ENCODE peak calls at places on chromosome 20, in seven cellular contexts. O is heart left ventricle, F is epithelial cell of esophagus, I is cardiac fibroblast, P is RWPE1, M is right lobe of liver, N is lung. E is an unnamed sample.

GRCh38 chr20:25543068-25543467 is 42.3 kb downstream of the NINL start:
- DNase-seq in F (peak; percentile 36), N (no peak), I (peak; percentile 41), P (no peak), O (no peak), M (no peak), E (no peak)

GRCh38 chr20:58878399-58878798 is 25.9 kb downstream of the GNAS start:
- DNase-seq in M (no peak), P (no peak), F (no peak), I (no peak), N (no peak), O (no peak), E (no peak)

GRCh38 chr20:46120136-46120535 is 2.0 kb downstream of the CD40 start:
- DNase-seq in P (no peak), F (no peak), O (no peak), M (no peak), N (no peak), I (no peak), E (no peak)

GRCh38 chr20:32574296-32575226 is 10.6 kb downstream of the NOL4L start:
- DNase-seq in N (peak; percentile 30), M (no peak), I (peak; percentile 93), F (peak; percentile 63), P (peak; percentile 78), O (no peak), E (peak; percentile 54)

GRCh38 chr20:34559311-34560140 is 1.0 kb downstream of the MAP1LC3A start:
- DNase-seq in O (no peak), M (peak; percentile 62), N (no peak), P (no peak), I (peak; percentile 30), F (no peak), E (no peak)

GRCh38 chr20:53510704-53511103 is 82.9 kb downstream of the ZNF217 start:
- DNase-seq in N (no peak), F (no peak), O (no peak), M (no peak), P (no peak), I (no peak), E (no peak)

GRCh38 chr20:51357543-51357942 is 185.0 kb downstream of the NFATC2 start:
- DNase-seq in N (no peak), M (no peak), I (no peak), O (no peak), P (no peak), F (no peak), E (no peak)

GRCh38 chr20:63174309-63175030 is 41.5 kb downstream of the YTHDF1 start:
- DNase-seq in O (no peak), P (no peak), F (no peak), M (no peak), I (no peak), N (no peak), E (no peak)

GRCh38 chr20:57500235-57500634 is 24.7 kb downstream of the CTCFL start:
- DNase-seq in P (no peak), N (no peak), O (no peak), F (no peak), I (no peak), M (no peak), E (no peak)

GRCh38 chr20:41029150-41029872 is 689 bp downstream of the TOP1 start:
- DNase-seq in M (peak; percentile 60), I (peak; percentile 20), F (no peak), O (peak; percentile 43), P (peak; percentile 69), N (peak; percentile 38), E (no peak)

GRCh38 chr20:36399147-36399968 is 93.2 kb downstream of the DLGAP4 start:
- DNase-seq in N (no peak), P (peak; percentile 63), I (peak; percentile 33), M (no peak), O (no peak), F (peak; percentile 63), E (no peak)

GRCh38 chr20:21141825-21142224 is 15.9 kb downstream of the KIZ start:
- DNase-seq in F (no peak), M (no peak), I (no peak), P (no peak), O (no peak), N (no peak), E (no peak)

GRCh38 chr20:8389381-8390368 is 257.6 kb downstream of the PLCB1 start:
- DNase-seq in I (peak; percentile 74), O (no peak), N (no peak), F (peak; percentile 48), M (no peak), P (peak; percentile 18), E (no peak)

GRCh38 chr20:37517371-37517748 is 3.7 kb upstream of the NNAT start:
- DNase-seq in F (no peak), O (no peak), N (no peak), P (no peak), I (no peak), M (no peak), E (no peak)

GRCh38 chr20:25356294-25356933 is 34.2 kb downstream of the ABHD12 start:
- DNase-seq in M (no peak), I (no peak), P (no peak), O (no peak), F (no peak), N (no peak), E (no peak)

GRCh38 chr20:20627471-20627870 is 85.0 kb downstream of the RALGAPA2 start:
- DNase-seq in N (no peak), I (no peak), M (no peak), P (no peak), O (no peak), F (no peak), E (no peak)

GRCh38 chr20:57671662-57672061 is 38.2 kb downstream of the PMEPA1 start:
- DNase-seq in M (no peak), N (no peak), P (peak; percentile 53), O (no peak), I (no peak), F (peak; percentile 17), E (no peak)

GRCh38 chr20:35828434-35828833 is 56.6 kb downstream of the PHF20 start:
- DNase-seq in P (no peak), M (peak; percentile 49), I (no peak), N (no peak), O (peak; percentile 81), F (no peak), E (no peak)

GRCh38 chr20:14745830-14746229 is 408.4 kb upstream of the FLRT3 start:
- DNase-seq in P (no peak), F (no peak), I (no peak), O (no peak), N (no peak), M (no peak), E (no peak)

GRCh38 chr20:14744723-14745122 is 407.3 kb upstream of the FLRT3 start:
- DNase-seq in P (no peak), N (no peak), O (no peak), F (no peak), I (no peak), M (no peak), E (no peak)

GRCh38 chr20:14741616-14742015 is 404.2 kb upstream of the FLRT3 start:
- DNase-seq in P (no peak), N (no peak), M (no peak), F (no peak), I (no peak), O (no peak), E (no peak)
- TF ChIP-seq CTCF in P (no peak), N (no peak), M (no peak), F (no peak), I (no peak), O (no peak), E (peak; percentile 31)

GRCh38 chr20:843908-844307 is 10.4 kb downstream of the FAM110A start:
- DNase-seq in N (no peak), I (no peak), O (no peak), F (peak; percentile 77), M (no peak), P (peak; percentile 52), E (no peak)

GRCh38 chr20:845226-845868 is 11.8 kb downstream of the FAM110A start:
- DNase-seq in O (no peak), M (no peak), I (no peak), P (no peak), N (no peak), F (no peak), E (no peak)

GRCh38 chr20:845967-846893 is 12.7 kb downstream of the FAM110A start:
- DNase-seq in F (no peak), O (peak; percentile 49), I (no peak), M (no peak), N (no peak), P (no peak), E (no peak)

GRCh38 chr20:842547-842940 is 9.0 kb downstream of the FAM110A start:
- DNase-seq in P (no peak), M (no peak), I (no peak), F (no peak), N (no peak), O (no peak), E (no peak)

DNA sequence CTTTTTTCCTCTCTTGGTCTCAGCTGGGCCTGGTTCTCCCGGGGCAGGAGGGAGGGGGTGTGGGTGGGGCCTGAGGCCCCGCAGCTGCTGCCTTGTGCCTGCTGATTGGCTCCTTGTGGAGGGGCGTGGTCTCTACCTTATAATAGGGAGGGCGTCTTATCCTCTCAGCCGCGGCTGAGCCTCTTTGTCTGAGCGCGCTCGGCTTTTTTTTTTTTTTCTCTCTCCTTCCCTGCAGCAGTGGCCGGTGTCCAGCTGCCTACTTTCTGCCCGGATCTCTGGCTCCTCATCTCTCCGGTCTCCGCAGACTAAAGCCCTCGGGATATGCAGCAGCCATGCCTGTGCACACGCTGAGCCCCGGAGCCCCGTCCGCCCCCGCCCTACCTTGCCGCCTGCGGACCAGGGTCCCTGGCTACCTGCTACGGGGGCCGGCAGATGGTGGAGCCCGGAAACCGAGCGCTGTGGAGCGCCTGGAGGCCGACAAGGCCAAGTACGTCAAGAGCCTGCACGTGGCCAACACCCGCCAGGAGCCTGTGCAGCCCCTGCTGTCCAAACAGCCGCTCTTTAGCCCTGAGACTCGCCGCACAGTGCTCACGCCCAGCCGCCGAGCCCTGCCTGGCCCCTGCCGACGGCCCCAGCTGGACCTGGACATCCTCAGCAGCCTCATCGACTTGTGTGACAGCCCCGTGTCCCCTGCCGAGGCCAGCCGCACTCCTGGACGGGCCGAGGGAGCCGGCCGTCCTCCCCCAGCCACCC is 11.1 kb downstream of the FAM110A start:
- DNase-seq in M (peak; percentile 79), I (peak; percentile 95), P (peak; percentile 98), F (peak; percentile 93), O (peak; percentile 95), N (peak; percentile 96), E (peak; percentile 89)
- TF ChIP-seq CTCF in M (no peak), I (no peak), P (no peak), F (no peak), O (no peak), N (no peak), E (no peak)

DNA sequence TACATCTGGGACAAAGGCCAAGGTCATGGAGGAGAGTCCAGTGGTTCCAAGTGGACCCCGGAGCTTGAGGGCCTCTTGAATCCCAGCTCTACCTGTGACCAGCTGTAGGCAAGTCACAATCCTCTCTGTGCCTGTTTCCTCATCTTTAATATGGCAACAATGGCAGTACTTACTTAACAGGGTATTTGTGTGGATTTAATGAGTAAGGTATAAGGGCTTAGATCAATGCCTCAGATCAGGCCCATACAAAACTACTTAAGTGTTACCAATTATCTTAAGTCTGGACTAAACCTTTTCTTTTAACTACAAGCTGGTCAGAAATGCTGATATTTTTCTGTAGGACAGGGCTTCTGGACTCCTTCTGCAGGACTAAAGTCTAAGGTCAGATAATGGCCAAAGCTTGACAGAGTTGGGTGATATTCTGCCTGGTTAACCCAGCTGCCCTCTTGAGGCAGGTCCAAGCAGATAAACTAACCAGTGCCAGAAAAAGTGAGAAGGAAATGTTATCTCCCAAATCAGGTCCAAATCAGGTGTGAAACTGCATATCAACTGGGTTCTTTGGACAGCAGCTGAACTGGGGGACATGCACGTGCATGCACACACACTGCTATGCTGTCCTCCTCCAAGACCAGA is 2.2 kb downstream of the SULF2 start:
- DNase-seq in O (no peak), I (no peak), M (peak; percentile 62), N (no peak), P (no peak), F (no peak), E (no peak)
- TF ChIP-seq CTCF in O (peak; percentile 13), I (no peak), M (peak; percentile 43), N (no peak), P (no peak), F (no peak), E (no peak)

GRCh38 chr20:62123450-62124118 is 1.3 kb downstream of the LSM14B start:
- DNase-seq in N (peak; percentile 39), O (no peak), M (no peak), I (peak; percentile 39), F (peak; percentile 56), P (no peak), E (no peak)
- TF ChIP-seq CTCF in N (no peak), O (no peak), M (no peak), I (peak; percentile 25), F (peak; percentile 11), P (no peak), E (no peak)

E was measured in mesothelial cell of epicardium.